ENCODE peak calls at places on chromosomes 3 and 15, in eight cellular contexts. E is uterus, Y is stomach, K is transverse colon, O is tibial nerve, U is sigmoid colon, Z is ovary, C is upper lobe of left lung. L is an unnamed sample.

GRCh38 chr15:85947936-85948335 is 131.7 kb upstream of the AGBL1 start:
- DNase-seq in E (no peak), Y (no peak), K (no peak), O (no peak), U (no peak), Z (no peak), C (no peak), L (no peak)

GRCh38 chr3:79268422-79268821 is 499.4 kb downstream of the ROBO1 start:
- DNase-seq in E (no peak), Y (no peak), K (no peak), O (no peak), U (no peak), Z (no peak), C (no peak), L (no peak)

GRCh38 chr3:53518495-53518981 is 24.1 kb downstream of the CACNA1D start:
- DNase-seq in E (peak; percentile 47), Y (no peak), K (no peak), O (peak; percentile 45), U (no peak), Z (no peak), C (no peak), L (peak; percentile 49)

GRCh38 chr3:140842984-140843649 is 98.5 kb upstream of the SLC25A36 start:
- DNase-seq in E (no peak), Y (no peak), K (no peak), O (no peak), U (no peak), Z (no peak), C (no peak), L (peak; percentile 9)

GRCh38 chr15:73125219-73125618 is 73.0 kb downstream of the NEO1 start:
- DNase-seq in E (no peak), Y (no peak), K (no peak), O (no peak), U (no peak), Z (no peak), C (no peak), L (peak; percentile 7)

GRCh38 chr3:32842987-32843386 is 25.2 kb downstream of the TRIM71 start:
- DNase-seq in E (no peak), Y (no peak), K (no peak), O (no peak), U (no peak), Z (no peak), C (no peak), L (peak; percentile 94)

GRCh38 chr3:177335728-177336127 is 138.4 kb upstream of the TBL1XR1 start:
- DNase-seq in E (no peak), Y (no peak), K (no peak), O (no peak), U (no peak), Z (no peak), C (no peak), L (peak; percentile 79)

GRCh38 chr15:62085740-62086139 is 19.0 kb downstream of the C2CD4A start:
- DNase-seq in E (no peak), Y (no peak), K (no peak), O (no peak), U (no peak), Z (no peak), C (no peak), L (no peak)

GRCh38 chr15:97977734-97978133 is 17.2 kb downstream of the ARRDC4 start:
- DNase-seq in E (no peak), Y (peak; percentile 53), K (no peak), O (no peak), U (no peak), Z (no peak), C (no peak), L (no peak)

GRCh38 chr3:107604057-107604802 is 81.5 kb downstream of the BBX start:
- DNase-seq in E (no peak), Y (no peak), K (no peak), O (no peak), U (no peak), Z (no peak), C (no peak), L (no peak)

GRCh38 chr3:16849240-16849639 is 35.5 kb upstream of the PLCL2 start:
- DNase-seq in E (peak; percentile 28), Y (peak; percentile 65), K (peak; percentile 87), O (peak; percentile 60), U (peak; percentile 70), Z (peak; percentile 46), C (no peak), L (peak; percentile 30)

GRCh38 chr3:76970006-76970680 is 69.8 kb upstream of the ROBO2 start:
- DNase-seq in E (no peak), Y (no peak), K (no peak), O (no peak), U (no peak), Z (no peak), C (no peak), L (no peak)

GRCh38 chr3:150725548-150725947 is 21.8 kb upstream of the ERICH6 start:
- DNase-seq in E (no peak), Y (peak; percentile 60), K (peak; percentile 75), O (no peak), U (no peak), Z (no peak), C (no peak), L (no peak)

GRCh38 chr3:122758877-122759670 is 34.6 kb downstream of the HSPBAP1 start:
- DNase-seq in E (no peak), Y (no peak), K (no peak), O (no peak), U (no peak), Z (no peak), C (no peak), L (peak; percentile 49)

GRCh38 chr15:64148581-64148980 is 3.0 kb upstream of the SNX22 start:
- DNase-seq in E (no peak), Y (no peak), K (no peak), O (no peak), U (no peak), Z (no peak), C (no peak), L (no peak)

GRCh38 chr15:64150236-64150578 is 1.3 kb upstream of the SNX22 start:
- DNase-seq in E (no peak), Y (no peak), K (no peak), O (no peak), U (peak; percentile 52), Z (no peak), C (no peak), L (no peak)

GRCh38 chr15:64148168-64148567 is 3.4 kb upstream of the SNX22 start:
- DNase-seq in E (no peak), Y (no peak), K (no peak), O (no peak), U (no peak), Z (no peak), C (no peak), L (no peak)

GRCh38 chr15:64151727-64152506 is at the start of gene SNX22:
- DNase-seq in E (no peak), Y (peak; percentile 46), K (peak; percentile 33), O (no peak), U (no peak), Z (peak; percentile 53), C (peak; percentile 91), L (no peak)

GRCh38 chr15:64149424-64150235 is 1.9 kb upstream of the SNX22 start:
- DNase-seq in E (no peak), Y (no peak), K (no peak), O (no peak), U (no peak), Z (no peak), C (no peak), L (peak; percentile 60)
- TF ChIP-seq CTCF in E (no peak), Y (no peak), K (no peak), O (no peak), U (no peak), Z (no peak), C (no peak), L (peak; percentile 47)

GRCh38 chr15:68278345-68279217 is 1.0 kb downstream of the FEM1B start:
- DNase-seq in E (peak; percentile 58), Y (no peak), K (no peak), O (no peak), U (no peak), Z (no peak), C (no peak), L (peak; percentile 46)

GRCh38 chr15:68279218-68279533 is 1.6 kb downstream of the FEM1B start:
- DNase-seq in E (no peak), Y (no peak), K (no peak), O (no peak), U (no peak), Z (no peak), C (no peak), L (no peak)

GRCh38 chr15:68276668-68277067 is 877 bp upstream of the FEM1B start:
- DNase-seq in E (no peak), Y (no peak), K (no peak), O (no peak), U (no peak), Z (no peak), C (no peak), L (no peak)

GRCh38 chr15:68277131-68277604 is 377 bp upstream of the FEM1B start:
- DNase-seq in E (no peak), Y (no peak), K (peak; percentile 46), O (no peak), U (peak; percentile 78), Z (no peak), C (no peak), L (no peak)

DNA sequence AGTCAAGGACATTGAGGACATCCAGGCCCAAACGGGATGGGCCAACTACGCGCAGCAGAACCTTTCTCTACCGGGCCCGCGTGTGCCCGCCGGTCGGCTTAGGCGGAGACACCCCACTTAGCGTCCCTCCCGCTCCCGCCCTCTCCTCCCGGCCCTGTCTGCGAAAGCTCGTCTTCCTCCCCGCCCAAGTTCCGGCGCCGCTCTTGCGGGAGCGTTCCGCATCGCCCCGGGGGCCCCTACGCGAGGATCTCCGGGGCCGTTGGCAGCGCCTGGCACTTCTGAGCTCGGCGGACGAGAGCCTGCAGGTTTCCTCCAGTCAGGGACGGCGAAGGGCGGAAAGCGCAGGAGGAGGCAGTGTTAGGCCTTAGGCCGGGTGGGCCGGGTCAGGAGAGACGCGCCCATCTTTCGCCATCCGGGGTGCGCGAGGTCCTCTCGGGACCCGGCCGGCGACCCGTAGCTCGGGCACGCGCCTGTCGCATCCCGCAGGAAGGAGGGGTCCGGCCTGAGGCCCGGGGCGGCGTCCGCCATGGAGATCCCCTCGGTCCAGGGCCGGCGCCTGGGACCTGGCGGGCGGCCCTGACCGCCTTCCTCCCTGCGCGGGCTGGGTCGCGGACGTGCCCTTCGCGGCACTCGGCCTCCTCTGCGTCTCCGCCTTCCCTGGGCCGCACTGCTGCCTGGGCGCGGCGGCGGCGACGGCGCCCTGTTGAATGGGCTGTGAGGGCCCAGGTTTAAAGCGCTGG is at the start of gene FEM1B:
- DNase-seq in E (peak; percentile 90), Y (peak; percentile 90), K (peak; percentile 92), O (peak; percentile 82), U (peak; percentile 97), Z (peak; percentile 93), C (peak; percentile 97), L (peak; percentile 94)
- TF ChIP-seq POLR2A in E (peak; percentile 27), Y (peak; percentile 35), K (peak; percentile 86), O (peak; percentile 78), U (peak; percentile 56), Z (peak; percentile 63), C (peak; percentile 72), L (peak; percentile 72)

GRCh38 chr3:195224156-195224979 is 46.6 kb downstream of the XXYLT1 start:
- DNase-seq in E (peak; percentile 15), Y (peak; percentile 13), K (no peak), O (no peak), U (peak; percentile 64), Z (peak; percentile 23), C (no peak), L (no peak)
- TF ChIP-seq CTCF in E (no peak), Y (no peak), K (no peak), O (no peak), U (no peak), Z (no peak), C (no peak), L (no peak)

DNA sequence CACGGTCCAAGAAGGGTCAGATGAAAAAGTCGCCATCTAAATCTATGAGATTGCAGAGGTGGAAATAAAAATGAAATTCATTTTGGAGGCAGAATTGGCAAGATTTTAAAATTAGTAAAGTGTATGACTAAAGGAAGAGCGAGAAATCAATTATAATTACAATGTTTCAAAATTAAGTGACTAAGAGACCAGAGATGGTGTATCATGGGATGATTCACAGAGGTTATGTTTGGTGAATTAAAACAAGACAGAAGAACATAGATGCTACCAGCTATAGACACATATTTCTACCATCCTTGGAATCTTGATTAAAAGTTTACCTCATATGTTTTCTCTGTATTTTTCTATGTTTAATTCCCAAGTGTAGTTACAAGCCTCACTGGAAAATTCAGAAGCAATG is 308.9 kb upstream of the DNAJC19 start:
- DNase-seq in E (no peak), Y (no peak), K (no peak), O (no peak), U (no peak), Z (no peak), C (no peak), L (no peak)
- TF ChIP-seq POLR2A in E (no peak), Y (no peak), K (no peak), O (no peak), U (no peak), Z (no peak), C (no peak), L (no peak)

L was measured in NB4.